ENCODE peak calls at places on chromosome 22, in eight cellular contexts. K is ovary; F is IMR-90; O is naive thymus-derived CD4-positive, alpha-beta T cell; S is A549; J is left ventricle myocardium inferior; T is adrenal gland; Z is stomach. V is an unnamed sample.

GRCh38 chr22:42639541-42640241 is 710 bp downstream of the ATP5MGL start:
- DNase-seq in K (no peak), F (no peak), O (no peak), S (no peak), J (no peak), T (no peak), Z (no peak), V (no peak)

GRCh38 chr22:23826510-23827350 is 12.1 kb downstream of the DERL3 start:
- DNase-seq in K (no peak), F (peak), O (no peak), S (no peak), J (no peak), T (no peak), Z (no peak), V (no peak)

GRCh38 chr22:46072030-46072881 is 78.1 kb upstream of the PPARA start:
- DNase-seq in K (peak), F (peak), O (peak), S (no peak), J (peak), T (peak), Z (peak), V (peak)

GRCh38 chr22:22035203-22035602 is 52.6 kb upstream of the TOP3B start:
- DNase-seq in K (no peak), F (no peak), O (no peak), S (no peak), J (no peak), T (no peak), Z (no peak), V (no peak)

GRCh38 chr22:32378703-32379272 is 21.1 kb downstream of the RFPL3 start:
- DNase-seq in K (no peak), F (peak), O (no peak), S (peak), J (no peak), T (no peak), Z (no peak), V (peak)

GRCh38 chr22:28768701-28769393 is 3.6 kb upstream of the CCDC117 start:
- DNase-seq in K (no peak), F (no peak), O (no peak), S (peak), J (no peak), T (no peak), Z (no peak), V (no peak)

GRCh38 chr22:23458663-23459541 is 121.2 kb downstream of the IGLL1 start:
- DNase-seq in K (peak), F (no peak), O (no peak), S (no peak), J (no peak), T (no peak), Z (no peak), V (no peak)

GRCh38 chr22:27987557-27987956 is 68.5 kb upstream of the PITPNB start:
- DNase-seq in K (no peak), F (peak), O (no peak), S (no peak), J (no peak), T (no peak), Z (peak), V (no peak)

GRCh38 chr22:26579331-26579886 is 10.5 kb downstream of the TPST2 start:
- DNase-seq in K (no peak), F (no peak), O (peak), S (no peak), J (no peak), T (no peak), Z (peak), V (peak)

GRCh38 chr22:22246706-22247105 is 2.1 kb downstream of the VPREB1 start:
- DNase-seq in K (no peak), F (no peak), O (no peak), S (no peak), J (no peak), T (no peak), Z (no peak), V (no peak)

GRCh38 chr22:46018859-46019258 is 41.9 kb upstream of the WNT7B start:
- DNase-seq in K (no peak), F (no peak), O (no peak), S (peak), J (no peak), T (no peak), Z (no peak), V (no peak)

GRCh38 chr22:28381427-28382167 is 298.0 kb downstream of the TTC28 start:
- DNase-seq in K (no peak), F (peak), O (no peak), S (no peak), J (no peak), T (no peak), Z (no peak), V (no peak)

GRCh38 chr22:19003518-19003917 is 67.4 kb upstream of the PRODH start:
- DNase-seq in K (no peak), F (no peak), O (no peak), S (no peak), J (no peak), T (no peak), Z (no peak), V (no peak)

GRCh38 chr22:22752556-22753477 is 108.4 kb downstream of the GGTLC2 start:
- DNase-seq in K (no peak), F (peak), O (peak), S (no peak), J (no peak), T (peak), Z (no peak), V (no peak)

GRCh38 chr22:30753701-30754100 is 59.0 kb downstream of the OSBP2 start:
- DNase-seq in K (no peak), F (no peak), O (no peak), S (no peak), J (no peak), T (no peak), Z (no peak), V (no peak)

GRCh38 chr22:45442120-45442519 is 28.6 kb downstream of the RIBC2 start:
- DNase-seq in K (no peak), F (peak), O (no peak), S (no peak), J (no peak), T (no peak), Z (no peak), V (no peak)

GRCh38 chr22:23847991-23848864 is 9.4 kb upstream of the DERL3 start:
- DNase-seq in K (no peak), F (no peak), O (no peak), S (no peak), J (no peak), T (no peak), Z (no peak), V (no peak)

GRCh38 chr22:46501701-46502100 is 35.7 kb downstream of the CELSR1 start:
- DNase-seq in K (no peak), F (peak), O (no peak), S (peak), J (no peak), T (no peak), Z (no peak), V (no peak)

GRCh38 chr22:32800158-32800557 is 1.3 kb upstream of the TIMP3 start:
- DNase-seq in K (no peak), F (no peak), O (no peak), S (no peak), J (peak), T (no peak), Z (no peak), V (no peak)

GRCh38 chr22:41382610-41383009 is 868 bp downstream of the TEF start:
- DNase-seq in K (no peak), F (no peak), O (no peak), S (no peak), J (no peak), T (no peak), Z (no peak), V (no peak)

GRCh38 chr22:30290679-30291333 is 1.5 kb upstream of the CASTOR1 start:
- DNase-seq in K (peak), F (peak), O (no peak), S (no peak), J (peak), T (peak), Z (peak), V (no peak)

GRCh38 chr22:35046744-35047462 is 19.1 kb upstream of the ISX start:
- DNase-seq in K (no peak), F (no peak), O (no peak), S (no peak), J (no peak), T (no peak), Z (no peak), V (no peak)

GRCh38 chr22:23533328-23533762 is 46.7 kb downstream of the IGLL1 start:
- DNase-seq in K (peak), F (peak), O (peak), S (peak), J (no peak), T (peak), Z (no peak), V (no peak)

GRCh38 chr22:32311551-32312071 is 46.1 kb upstream of the RFPL3 start:
- DNase-seq in K (no peak), F (no peak), O (no peak), S (no peak), J (no peak), T (no peak), Z (peak), V (no peak)

GRCh38 chr22:29457730-29458129 is 19.3 kb downstream of the RFPL1 start:
- DNase-seq in K (no peak), F (peak), O (no peak), S (peak), J (no peak), T (no peak), Z (no peak), V (peak)

GRCh38 chr22:12601870-12602779 is 2925.9 kb upstream of the OR11H1 start:
- DNase-seq in K (no peak), F (no peak), O (no peak), S (no peak), J (peak), T (no peak), Z (peak), V (no peak)

GRCh38 chr22:23187871-23188700 is 7.8 kb downstream of the BCR start:
- DNase-seq in K (no peak), F (peak), O (no peak), S (no peak), J (no peak), T (no peak), Z (no peak), V (no peak)

GRCh38 chr22:31882971-31883370 is 61.4 kb upstream of the YWHAH start:
- DNase-seq in K (no peak), F (no peak), O (no peak), S (no peak), J (no peak), T (no peak), Z (no peak), V (no peak)

GRCh38 chr22:41612626-41613025 is 8.2 kb downstream of the DESI1 start:
- DNase-seq in K (no peak), F (no peak), O (no peak), S (no peak), J (no peak), T (no peak), Z (no peak), V (no peak)

GRCh38 chr22:30893434-30894370 is 74.9 kb downstream of the MORC2 start:
- DNase-seq in K (no peak), F (no peak), O (peak), S (no peak), J (no peak), T (no peak), Z (peak), V (no peak)

GRCh38 chr22:30969532-30970355 is 679 bp downstream of the TUG1 start:
- DNase-seq in K (no peak), F (peak), O (no peak), S (peak), J (peak), T (peak), Z (peak), V (peak)

GRCh38 chr22:30574095-30574981 is at the start of gene GAL3ST1:
- DNase-seq in K (no peak), F (no peak), O (no peak), S (peak), J (no peak), T (no peak), Z (peak), V (peak)

GRCh38 chr22:23862103-23862502 is 4.4 kb downstream of the SLC2A11 start:
- DNase-seq in K (no peak), F (peak), O (no peak), S (peak), J (no peak), T (no peak), Z (no peak), V (peak)

GRCh38 chr22:46226577-46226976 is 23.5 kb downstream of the CDPF1 start:
- DNase-seq in K (no peak), F (no peak), O (no peak), S (no peak), J (no peak), T (no peak), Z (no peak), V (no peak)

GRCh38 chr22:29343313-29343805 is 27.9 kb upstream of the RASL10A start:
- DNase-seq in K (no peak), F (peak), O (no peak), S (no peak), J (peak), T (no peak), Z (peak), V (no peak)

GRCh38 chr22:46357711-46358505 is 22.4 kb downstream of the TRMU start:
- DNase-seq in K (peak), F (no peak), O (no peak), S (no peak), J (no peak), T (no peak), Z (no peak), V (no peak)

GRCh38 chr22:42270512-42271190 is at the start of gene TCF20:
- DNase-seq in K (peak), F (peak), O (peak), S (peak), J (peak), T (peak), Z (peak), V (peak)

GRCh38 chr22:45212306-45212709 is 28.4 kb downstream of the KIAA0930 start:
- DNase-seq in K (peak), F (peak), O (no peak), S (peak), J (peak), T (peak), Z (peak), V (no peak)

GRCh38 chr22:42388130-42388797 is 43.9 kb downstream of the NFAM1 start:
- DNase-seq in K (no peak), F (peak), O (no peak), S (no peak), J (no peak), T (no peak), Z (no peak), V (peak)

GRCh38 chr22:22352376-22352999 is 107.9 kb downstream of the VPREB1 start:
- DNase-seq in K (no peak), F (no peak), O (no peak), S (no peak), J (no peak), T (no peak), Z (no peak), V (no peak)

GRCh38 chr22:17706947-17707346 is 67.3 kb downstream of the BID start:
- DNase-seq in K (no peak), F (no peak), O (no peak), S (no peak), J (no peak), T (no peak), Z (no peak), V (no peak)
- H3K4me3 ChIP-seq in K (peak), F (peak), O (no peak), S (peak), J (peak), T (no peak), Z (peak), V (no peak)

GRCh38 chr22:38981005-38981658 is 1.0 kb upstream of the APOBEC3B start:
- DNase-seq in K (peak), F (peak), O (peak), S (peak), J (no peak), T (peak), Z (no peak), V (peak)
- H3K4me3 ChIP-seq in K (peak), F (no peak), O (no peak), S (no peak), J (peak), T (no peak), Z (peak), V (no peak)

DNA sequence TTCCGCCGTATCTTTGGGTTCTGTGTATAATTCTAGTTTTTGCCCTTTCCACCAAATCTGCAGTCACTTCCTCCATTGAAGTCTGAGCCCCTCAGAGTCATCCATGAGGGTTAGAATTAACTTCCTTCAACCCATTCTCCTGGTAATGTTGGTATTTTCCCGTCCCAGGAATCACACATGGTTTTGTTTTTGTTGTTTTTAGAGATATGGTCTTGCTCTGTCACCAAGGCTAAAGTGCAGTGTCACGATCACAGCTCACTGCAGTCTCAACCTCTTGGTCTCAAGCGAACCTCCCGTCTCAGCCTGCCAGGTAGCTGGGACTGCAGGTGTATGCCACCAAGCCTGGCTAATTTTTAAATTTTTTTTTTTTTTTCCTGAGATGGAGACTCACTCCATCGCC is 18.7 kb downstream of the ZBED4 start:
- DNase-seq in K (no peak), F (no peak), O (no peak), S (no peak), J (no peak), T (no peak), Z (no peak), V (no peak)
- H3K4me3 ChIP-seq in K (no peak), F (no peak), O (no peak), S (no peak), J (no peak), T (no peak), Z (no peak), V (no peak)

DNA sequence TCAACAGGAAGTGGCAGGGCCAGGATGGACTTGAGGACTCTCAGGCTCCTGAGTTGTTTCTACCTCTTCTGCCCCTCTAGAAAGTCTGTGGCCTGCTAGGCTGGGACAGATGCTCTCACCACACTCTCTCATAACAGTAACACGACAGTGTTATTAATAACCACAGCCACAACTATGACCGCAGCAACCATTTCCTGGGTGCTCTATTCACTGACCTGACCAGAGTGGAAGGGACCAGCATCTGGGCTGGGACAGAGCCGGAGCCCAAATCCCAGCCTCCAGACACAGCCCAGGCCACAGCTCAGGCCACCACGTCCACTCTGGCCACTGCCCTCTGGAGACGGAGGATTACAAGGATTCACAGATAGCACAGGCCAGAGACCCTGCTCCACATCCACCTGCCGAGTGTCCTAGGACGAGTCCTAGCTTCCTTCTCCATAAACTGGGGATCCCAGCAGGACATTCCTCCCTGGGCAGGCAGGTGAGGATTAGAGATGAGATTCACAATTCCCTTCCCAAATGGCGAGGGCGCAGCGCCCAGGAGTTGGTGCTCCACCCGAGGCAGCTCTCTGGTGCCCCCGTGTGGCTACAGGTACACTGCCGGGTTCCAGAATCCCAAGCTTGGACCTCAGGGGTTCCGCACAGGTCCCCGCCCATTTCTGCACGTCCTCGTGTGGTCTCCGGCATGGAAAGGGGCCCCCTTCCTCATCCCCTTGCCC is 7.1 kb downstream of the PNPLA5 start:
- DNase-seq in K (peak), F (peak), O (no peak), S (peak), J (peak), T (peak), Z (peak), V (peak)
- H3K4me3 ChIP-seq in K (no peak), F (no peak), O (no peak), S (no peak), J (no peak), T (no peak), Z (no peak), V (no peak)

DNA sequence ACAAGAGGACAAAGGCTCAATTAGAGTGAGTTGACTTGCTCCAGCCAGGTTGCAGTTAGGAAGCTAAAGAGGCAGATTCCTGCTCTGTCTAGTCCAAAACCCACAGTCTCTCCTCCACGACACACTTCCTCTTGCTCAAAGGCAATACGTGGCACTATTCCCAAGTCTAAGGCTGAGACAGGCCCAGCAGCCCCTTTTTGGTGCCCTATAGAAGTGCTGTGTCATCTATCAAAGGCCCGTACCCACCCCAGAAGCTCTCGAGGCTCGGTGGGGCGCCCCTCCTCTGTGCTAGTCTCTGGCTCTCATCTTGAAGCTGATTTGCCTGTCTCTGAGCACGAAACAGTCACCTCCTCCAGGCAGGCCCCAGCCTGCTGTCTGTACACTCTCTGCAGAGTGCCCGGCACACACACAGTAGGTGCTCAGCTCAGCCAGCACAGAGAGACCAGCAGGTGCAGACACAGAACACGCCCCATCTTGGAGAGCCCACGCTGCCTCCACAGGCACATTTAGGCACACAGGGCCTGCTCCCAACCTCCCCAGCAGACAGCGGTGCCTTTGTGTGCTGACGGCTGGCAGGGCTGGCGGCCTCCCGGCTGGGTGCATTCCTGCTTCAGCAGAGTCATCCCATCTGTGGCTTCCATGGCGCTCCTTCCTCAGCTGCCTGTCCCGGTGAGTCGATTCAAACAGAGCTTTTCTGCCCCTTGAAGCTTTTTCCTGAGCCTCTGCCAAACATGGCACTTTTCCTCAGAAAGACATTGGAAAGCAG is 52.7 kb downstream of the MYH9 start:
- DNase-seq in K (no peak), F (peak), O (no peak), S (no peak), J (no peak), T (peak), Z (no peak), V (no peak)
- H3K4me3 ChIP-seq in K (no peak), F (no peak), O (peak), S (no peak), J (peak), T (no peak), Z (no peak), V (no peak)

DNA sequence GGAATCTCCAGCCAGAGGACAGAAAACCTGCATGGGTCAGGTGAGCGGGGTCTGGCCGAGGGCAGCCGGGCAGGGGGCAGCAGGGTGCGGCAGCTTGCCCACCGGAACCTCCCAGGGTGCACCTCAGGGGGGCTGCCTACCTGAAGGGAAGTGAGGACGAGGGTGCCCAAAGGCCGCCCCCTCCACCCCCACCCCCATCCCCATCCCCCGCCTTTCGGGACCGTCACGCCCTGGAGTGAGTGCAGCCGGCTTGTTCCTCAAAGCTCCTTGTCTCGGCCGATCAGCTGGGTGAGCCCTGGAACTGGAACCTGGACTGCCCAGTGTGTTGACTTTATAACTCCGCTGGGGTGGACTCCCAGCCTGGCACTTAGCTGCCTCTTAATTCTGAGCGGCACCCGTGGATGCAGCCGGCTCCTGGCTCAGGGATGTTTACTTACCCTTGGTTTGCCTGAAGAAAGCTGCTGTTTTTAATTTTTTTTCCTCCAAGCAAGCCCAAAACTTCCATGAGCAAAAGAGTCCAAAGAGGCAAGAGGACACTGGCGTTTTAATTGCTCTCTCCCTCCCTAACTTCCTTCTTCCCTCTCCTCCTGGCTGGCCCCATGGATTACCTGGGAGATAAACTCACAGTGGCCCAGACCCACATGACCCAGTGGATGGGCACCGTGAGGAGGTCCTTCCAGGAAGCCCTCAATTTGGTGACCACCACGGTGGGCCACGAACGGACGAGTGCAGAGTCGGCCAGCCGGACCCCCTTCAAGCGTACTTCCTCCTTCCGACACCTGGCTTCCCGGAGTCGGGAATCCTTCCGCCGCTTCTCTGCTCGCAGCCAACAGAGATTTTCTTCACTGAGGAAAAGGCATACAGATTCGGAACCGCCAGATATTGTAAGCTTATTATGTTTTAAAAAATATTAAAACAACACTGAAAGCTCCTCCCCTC is 87.8 kb upstream of the CRYBB3 start:
- DNase-seq in K (no peak), F (no peak), O (no peak), S (no peak), J (no peak), T (peak), Z (peak), V (peak)
- H3K4me3 ChIP-seq in K (peak), F (no peak), O (peak), S (peak), J (peak), T (no peak), Z (peak), V (peak)